ENCODE peak calls at places on chromosomes 13 and 19, in six cellular contexts. S is erythroblast, I is GM12892, R is endothelial cell of umbilical vein, M is A549, C is esophagus squamous epithelium. P is an unnamed sample.
A peak's percentile ranks its signal among the peaks of the same experiment; 100 is the strongest.

GRCh38 chr19:29308977-29309520 is 96.1 kb upstream of the UQCRFS1 start:
- DNase-seq in S (no peak), I (no peak), R (no peak), M (no peak), C (no peak), P (no peak)

GRCh38 chr13:86986448-86986847 is 684.7 kb upstream of the SLITRK5 start:
- DNase-seq in S (no peak), I (no peak), R (no peak), M (peak; percentile 33), C (no peak), P (no peak)

GRCh38 chr13:77372275-77372674 is 45.4 kb upstream of the MYCBP2 start:
- DNase-seq in S (no peak), I (no peak), R (no peak), M (no peak), C (no peak), P (no peak)

GRCh38 chr13:48231080-48231479 is 1.9 kb upstream of the ITM2B start:
- DNase-seq in S (no peak), I (no peak), R (peak; percentile 60), M (peak; percentile 10), C (no peak), P (no peak)

GRCh38 chr19:10193666-10194499 is 870 bp downstream of the DNMT1 start:
- DNase-seq in S (peak; percentile 55), I (peak; percentile 38), R (peak; percentile 40), M (peak; percentile 6), C (no peak), P (peak; percentile 61)

GRCh38 chr13:94239135-94239534 is 240.3 kb downstream of the DCT start:
- DNase-seq in S (no peak), I (no peak), R (no peak), M (no peak), C (no peak), P (peak; percentile 12)

GRCh38 chr19:845707-846481 is 5.1 kb downstream of the PRTN3 start:
- DNase-seq in S (no peak), I (no peak), R (no peak), M (no peak), C (no peak), P (no peak)

GRCh38 chr13:108304170-108305068 is 34.9 kb downstream of the TNFSF13B start:
- DNase-seq in S (no peak), I (no peak), R (no peak), M (no peak), C (no peak), P (no peak)

GRCh38 chr13:36818483-36819063 is 449 bp upstream of the RFXAP start:
- DNase-seq in S (no peak), I (no peak), R (no peak), M (no peak), C (no peak), P (no peak)

GRCh38 chr13:105627270-105627669 is 908.2 kb downstream of the EFNB2 start:
- DNase-seq in S (no peak), I (no peak), R (no peak), M (no peak), C (no peak), P (no peak)

GRCh38 chr19:54803410-54803809 is at the start of gene KIR2DL4:
- DNase-seq in S (no peak), I (no peak), R (no peak), M (no peak), C (no peak), P (no peak)

GRCh38 chr19:19529783-19530422 is 1.2 kb downstream of the YJEFN3 start:
- DNase-seq in S (no peak), I (no peak), R (no peak), M (no peak), C (no peak), P (no peak)
- TF ChIP-seq POLR2A in S (no peak), I (peak; percentile 33), R (no peak), M (no peak), C (no peak), P (no peak)

GRCh38 chr19:14085309-14085995 is at the start of gene C19orf67:
- DNase-seq in S (no peak), I (no peak), R (no peak), M (no peak), C (no peak), P (no peak)

GRCh38 chr19:14081797-14082674 is 3.5 kb downstream of the C19orf67 start:
- DNase-seq in S (no peak), I (peak; percentile 37), R (no peak), M (no peak), C (no peak), P (no peak)

GRCh38 chr19:14078406-14078805 is 5.8 kb downstream of the MISP3 start:
- DNase-seq in S (no peak), I (no peak), R (no peak), M (no peak), C (no peak), P (no peak)

GRCh38 chr19:14082675-14082960 is 3.0 kb downstream of the C19orf67 start:
- DNase-seq in S (no peak), I (no peak), R (no peak), M (no peak), C (no peak), P (no peak)

GRCh38 chr19:14080887-14081796 is 4.4 kb downstream of the C19orf67 start:
- DNase-seq in S (peak; percentile 99), I (peak; percentile 95), R (peak; percentile 100), M (peak; percentile 98), C (peak; percentile 90), P (peak; percentile 94)
- TF ChIP-seq POLR2A in S (peak; percentile 75), I (peak; percentile 71), R (peak; percentile 97), M (peak; percentile 17), C (no peak), P (peak; percentile 67)

GRCh38 chr19:42246143-42246868 is 3.9 kb upstream of the GSK3A start:
- DNase-seq in S (no peak), I (no peak), R (peak; percentile 72), M (peak; percentile 85), C (no peak), P (peak; percentile 87)

GRCh38 chr19:42242512-42243409 is at the start of gene GSK3A:
- DNase-seq in S (peak; percentile 98), I (peak; percentile 88), R (peak; percentile 99), M (peak; percentile 100), C (peak; percentile 99), P (peak; percentile 97)

GRCh38 chr19:42246869-42247630 is 4.6 kb upstream of the GSK3A start:
- DNase-seq in S (peak; percentile 55), I (no peak), R (no peak), M (peak; percentile 44), C (no peak), P (no peak)

GRCh38 chr19:42242071-42242511 is 311 bp downstream of the GSK3A start:
- DNase-seq in S (peak; percentile 64), I (no peak), R (no peak), M (no peak), C (no peak), P (no peak)

GRCh38 chr19:42244452-42245220 is 2.2 kb upstream of the GSK3A start:
- DNase-seq in S (peak; percentile 94), I (peak; percentile 87), R (peak; percentile 96), M (peak; percentile 99), C (peak; percentile 66), P (peak; percentile 87)
- TF ChIP-seq POLR2A in S (peak; percentile 71), I (no peak), R (no peak), M (peak; percentile 18), C (no peak), P (no peak)

DNA sequence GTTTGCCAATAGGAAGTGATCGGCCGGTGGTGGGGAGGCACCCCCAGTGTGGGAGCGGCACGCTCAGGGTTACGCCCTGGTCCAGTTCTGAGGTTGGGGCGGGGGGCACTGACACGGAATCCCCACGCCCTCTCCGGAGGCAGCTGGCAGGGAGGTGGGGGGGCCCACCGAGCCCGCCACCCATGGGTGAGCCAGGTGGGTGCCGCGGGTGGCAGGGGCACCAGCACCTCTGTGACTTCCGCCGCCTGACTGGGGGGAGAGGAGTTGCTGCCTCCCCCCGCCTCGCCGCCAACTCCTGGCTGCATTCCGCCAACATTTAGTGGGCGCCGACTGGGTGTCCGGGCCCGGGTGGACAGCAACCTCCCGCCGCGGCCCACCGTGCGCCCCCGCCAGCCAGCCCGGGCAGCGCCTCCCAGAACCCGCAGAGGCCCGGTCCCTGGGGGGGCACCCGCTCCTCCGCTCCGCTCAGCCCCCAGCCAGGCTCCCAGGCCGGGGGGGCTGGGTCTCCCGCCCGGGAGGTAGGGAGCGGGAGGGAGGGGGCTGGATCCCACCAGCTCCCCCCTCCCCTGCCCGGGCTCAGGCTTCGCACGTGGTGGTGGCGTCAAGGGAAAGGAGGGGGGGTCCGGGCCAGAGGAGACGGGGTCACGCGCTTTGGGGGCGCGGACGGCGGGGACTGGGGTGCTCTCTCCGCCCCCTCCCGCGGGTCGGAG is 2.0 kb downstream of the ZBTB7A start:
- DNase-seq in S (no peak), I (no peak), R (peak; percentile 35), M (no peak), C (no peak), P (no peak)
- TF ChIP-seq POLR2A in S (no peak), I (no peak), R (no peak), M (no peak), C (no peak), P (no peak)

DNA sequence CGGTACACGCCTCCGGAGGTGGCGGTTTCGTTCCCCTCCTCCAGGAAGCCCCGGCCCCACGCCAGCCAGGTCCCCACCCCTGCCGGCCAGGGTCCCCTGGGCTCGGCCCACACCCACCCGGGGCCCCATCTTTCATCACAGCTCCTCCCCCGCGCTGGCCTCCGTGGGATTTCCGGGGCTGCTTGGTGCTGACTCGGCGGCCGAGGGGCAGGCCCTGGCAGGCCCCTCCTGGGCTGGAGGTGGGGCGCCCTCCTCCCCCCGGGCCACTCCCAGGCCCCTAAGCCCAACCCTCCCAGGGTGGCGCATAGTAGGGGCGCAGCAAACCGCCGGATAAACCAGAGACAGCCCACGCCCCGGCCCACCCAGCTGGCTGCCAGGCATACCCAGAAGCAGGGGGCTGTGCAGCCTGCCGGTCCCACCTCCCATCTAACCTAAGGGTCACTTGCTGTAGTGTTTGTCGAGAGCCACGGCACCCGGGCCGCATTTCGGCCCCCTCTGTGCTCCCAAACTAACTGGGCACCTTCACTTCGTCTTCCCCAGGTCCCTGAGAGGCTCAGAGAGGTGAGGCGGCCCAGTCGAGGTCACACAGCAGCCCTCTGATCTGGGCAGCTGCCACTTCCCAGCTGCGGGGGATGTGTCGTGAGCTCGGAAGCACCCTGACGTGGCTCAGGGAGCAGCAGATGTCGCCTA is 6.6 kb downstream of the ZBTB7A start:
- DNase-seq in S (no peak), I (peak; percentile 79), R (no peak), M (no peak), C (no peak), P (no peak)
- TF ChIP-seq POLR2A in S (no peak), I (no peak), R (no peak), M (no peak), C (no peak), P (no peak)